ENCODE peak calls at places on chromosomes 6 and 20, in six cellular contexts. A, E, X, R, V and T are unnamed samples.

GRCh38 chr6:3139090-3139903 is 18.0 kb downstream of the TUBB2A start:
- DNase-seq in V (peak), X (no peak), E (peak), A (peak), R (peak), T (peak)

GRCh38 chr6:121205569-121205968 is 128.7 kb downstream of the TBC1D32 start:
- DNase-seq in X (no peak), V (no peak), E (no peak), A (no peak), R (no peak), T (no peak)

GRCh38 chr6:71198908-71199307 is 89.7 kb upstream of the OGFRL1 start:
- DNase-seq in X (no peak), E (no peak), V (no peak), A (no peak), R (no peak), T (no peak)

GRCh38 chr20:774016-774679 is 5.8 kb upstream of the SLC52A3 start:
- DNase-seq in X (no peak), V (no peak), E (no peak), R (no peak), A (no peak), T (no peak)

GRCh38 chr6:120378582-120379220 is 955.6 kb downstream of the TBC1D32 start:
- DNase-seq in E (no peak), V (no peak), A (no peak), X (no peak), R (no peak), T (peak)

GRCh38 chr20:63893999-63894357 is 948 bp upstream of the DNAJC5 start:
- DNase-seq in R (no peak), A (no peak), X (no peak), E (no peak), V (no peak), T (no peak)

GRCh38 chr6:144922120-144922722 is 637.1 kb downstream of the UTRN start:
- DNase-seq in X (no peak), V (no peak), E (no peak), A (no peak), R (no peak), T (no peak)

GRCh38 chr6:33978593-33979150 is 167.2 kb downstream of the GRM4 start:
- DNase-seq in R (no peak), A (no peak), X (no peak), V (no peak), E (no peak), T (no peak)

GRCh38 chr20:1664911-1665310 is 7.3 kb upstream of the SIRPG start:
- DNase-seq in V (no peak), E (no peak), A (no peak), X (no peak), R (peak), T (no peak)

GRCh38 chr20:23115823-23116222 is 29.7 kb upstream of the CD93 start:
- DNase-seq in X (no peak), R (no peak), E (no peak), A (no peak), V (no peak), T (no peak)

GRCh38 chr20:62815066-62815991 is 1.5 kb upstream of the COL9A3 start:
- DNase-seq in A (no peak), E (no peak), R (no peak), V (no peak), X (no peak), T (peak)

GRCh38 chr6:156406099-156406498 is 371.1 kb upstream of the ARID1B start:
- DNase-seq in E (no peak), X (no peak), A (no peak), R (no peak), V (no peak), T (no peak)

GRCh38 chr6:121437861-121438651 is 2.6 kb downstream of the GJA1 start:
- DNase-seq in E (no peak), R (no peak), V (no peak), X (peak), A (peak), T (peak)

GRCh38 chr20:10864076-10864672 is 190.4 kb upstream of the JAG1 start:
- DNase-seq in E (no peak), V (no peak), A (peak), R (peak), X (peak), T (peak)

GRCh38 chr6:31294056-31294455 is 22.2 kb upstream of the HLA-C start:
- DNase-seq in R (no peak), A (no peak), V (no peak), E (no peak), X (no peak), T (no peak)

GRCh38 chr6:138403324-138403800 is 661 bp upstream of the HEBP2 start:
- DNase-seq in V (peak), A (peak), R (peak), X (no peak), E (peak), T (peak)

GRCh38 chr6:38176797-38177751 is 357.5 kb downstream of the ZFAND3 start:
- DNase-seq in X (no peak), R (peak), E (no peak), V (no peak), A (no peak), T (no peak)

GRCh38 chr6:11536795-11537194 is 754 bp upstream of the TMEM170B start:
- DNase-seq in V (no peak), X (no peak), E (no peak), R (peak), A (peak), T (no peak)

GRCh38 chr20:57390604-57391438 is at the start of gene RBM38:
- DNase-seq in E (peak), R (peak), X (no peak), A (peak), V (peak), T (peak)

GRCh38 chr6:53691252-53691651 is 25.7 kb upstream of the KLHL31 start:
- DNase-seq in A (no peak), E (no peak), X (no peak), V (no peak), R (no peak), T (no peak)

GRCh38 chr6:8914700-8915099 is 479.4 kb upstream of the SLC35B3 start:
- DNase-seq in V (no peak), X (no peak), R (no peak), A (no peak), E (no peak), T (peak)

GRCh38 chr20:17681741-17682102 is 320 bp downstream of the RRBP1 start:
- DNase-seq in V (no peak), A (no peak), E (no peak), R (no peak), X (no peak), T (no peak)

GRCh38 chr6:157226761-157227160 is 96.6 kb downstream of the TMEM242 start:
- DNase-seq in R (no peak), X (no peak), V (no peak), E (no peak), A (no peak), T (no peak)

GRCh38 chr20:2865630-2866029 is 7.7 kb upstream of the PTPRA start:
- DNase-seq in R (no peak), X (no peak), V (no peak), A (no peak), E (no peak), T (no peak)